ENCODE peak calls at places on chromosomes 12 and 14, in seven cellular contexts. S is tibial artery; U is CD8-positive, alpha-beta T cell; H is upper lobe of right lung; T is tibial nerve; A is psoas muscle; Y is effector memory CD4-positive, alpha-beta T cell. K is an unnamed sample.

GRCh38 chr12:3035171-3035570 is 42.0 kb upstream of the TSPAN9 start:
- DNase-seq in S (no peak), U (no peak), H (no peak), T (no peak), A (no peak), Y (no peak), K (no peak)

GRCh38 chr12:256958-257357 is 5.7 kb downstream of the SLC6A13 start:
- DNase-seq in S (no peak), U (no peak), H (no peak), T (no peak), A (no peak), Y (no peak), K (no peak)

GRCh38 chr14:100898465-100898864 is 5.1 kb downstream of the RTL1 start:
- DNase-seq in S (no peak), U (no peak), H (peak), T (no peak), A (no peak), Y (no peak), K (no peak)

GRCh38 chr12:4109826-4110225 is 163.7 kb upstream of the CCND2 start:
- DNase-seq in S (no peak), U (no peak), H (peak), T (no peak), A (no peak), Y (no peak), K (no peak)

GRCh38 chr12:52027085-52027843 is 20.5 kb downstream of the TAMALIN start:
- DNase-seq in S (no peak), U (no peak), H (no peak), T (no peak), A (peak), Y (no peak), K (no peak)

GRCh38 chr14:73815849-73816816 is 35.5 kb upstream of the PTGR2 start:
- DNase-seq in S (no peak), U (no peak), H (no peak), T (no peak), A (no peak), Y (no peak), K (no peak)

GRCh38 chr14:34228663-34229001 is 233.4 kb downstream of the SPTSSA start:
- DNase-seq in S (no peak), U (no peak), H (no peak), T (no peak), A (no peak), Y (no peak), K (no peak)

GRCh38 chr14:50669441-50669986 is 1.4 kb upstream of the SAV1 start:
- DNase-seq in S (no peak), U (no peak), H (no peak), T (no peak), A (no peak), Y (no peak), K (no peak)

GRCh38 chr14:22387776-22388241 is 201.2 kb downstream of the DAD1 start:
- DNase-seq in S (no peak), U (no peak), H (no peak), T (no peak), A (no peak), Y (no peak), K (no peak)

GRCh38 chr12:75960086-75960910 is 71.3 kb downstream of the PHLDA1 start:
- DNase-seq in S (no peak), U (no peak), H (no peak), T (no peak), A (no peak), Y (no peak), K (no peak)

GRCh38 chr12:110917467-110917866 is 2.9 kb downstream of the MYL2 start:
- DNase-seq in S (no peak), U (no peak), H (no peak), T (no peak), A (no peak), Y (no peak), K (peak)

GRCh38 chr12:132508860-132509732 is 19.1 kb downstream of the FBRSL1 start:
- DNase-seq in S (no peak), U (no peak), H (no peak), T (no peak), A (no peak), Y (no peak), K (no peak)

GRCh38 chr14:22713631-22713950 is 52.9 kb upstream of the OXA1L start:
- DNase-seq in S (no peak), U (no peak), H (no peak), T (no peak), A (no peak), Y (no peak), K (no peak)

GRCh38 chr12:108907861-108908302 is 28.0 kb downstream of the DAO start:
- DNase-seq in S (peak), U (no peak), H (no peak), T (no peak), A (no peak), Y (no peak), K (peak)

GRCh38 chr14:105859717-105860614 is 333.6 kb downstream of the TMEM121 start:
- DNase-seq in S (peak), U (no peak), H (peak), T (no peak), A (no peak), Y (peak), K (peak)

GRCh38 chr14:99740411-99740810 is 52.8 kb upstream of the EML1 start:
- DNase-seq in S (no peak), U (no peak), H (no peak), T (no peak), A (no peak), Y (no peak), K (no peak)

GRCh38 chr12:91781114-91781513 is 364.5 kb downstream of the BTG1 start:
- DNase-seq in S (no peak), U (no peak), H (no peak), T (no peak), A (no peak), Y (no peak), K (no peak)

GRCh38 chr12:57546438-57547365 is at the start of gene DCTN2:
- DNase-seq in S (peak), U (peak), H (peak), T (peak), A (peak), Y (peak), K (no peak)

GRCh38 chr12:78871566-78871965 is 7.0 kb downstream of the SYT1 start:
- DNase-seq in S (no peak), U (no peak), H (no peak), T (no peak), A (no peak), Y (no peak), K (no peak)

GRCh38 chr14:56463491-56463890 is 116.1 kb upstream of the TMEM260 start:
- DNase-seq in S (no peak), U (no peak), H (no peak), T (no peak), A (no peak), Y (no peak), K (no peak)

GRCh38 chr12:116366824-116367223 is 89.3 kb upstream of the MED13L start:
- DNase-seq in S (no peak), U (no peak), H (no peak), T (no peak), A (no peak), Y (no peak), K (no peak)
- H3K27ac ChIP-seq in S (no peak), U (no peak), H (peak), T (no peak), A (no peak), Y (no peak), K (no peak)

GRCh38 chr12:50164963-50165362 is 2.2 kb downstream of the CERS5 start:
- DNase-seq in S (no peak), U (no peak), H (no peak), T (no peak), A (no peak), Y (no peak), K (no peak)

GRCh38 chr12:50157259-50157658 is 9.9 kb downstream of the CERS5 start:
- DNase-seq in S (no peak), U (no peak), H (no peak), T (no peak), A (no peak), Y (no peak), K (no peak)

GRCh38 chr12:50162225-50162624 is 4.9 kb downstream of the CERS5 start:
- DNase-seq in S (no peak), U (no peak), H (no peak), T (no peak), A (no peak), Y (no peak), K (no peak)

GRCh38 chr12:50156641-50157040 is 10.5 kb downstream of the CERS5 start:
- DNase-seq in S (no peak), U (no peak), H (no peak), T (no peak), A (no peak), Y (no peak), K (no peak)

GRCh38 chr12:50160643-50161042 is 6.5 kb downstream of the CERS5 start:
- DNase-seq in S (no peak), U (no peak), H (no peak), T (no peak), A (no peak), Y (no peak), K (no peak)
- H3K4me3 ChIP-seq in S (no peak), U (no peak), H (no peak), T (no peak), A (no peak), Y (no peak), K (no peak)

DNA sequence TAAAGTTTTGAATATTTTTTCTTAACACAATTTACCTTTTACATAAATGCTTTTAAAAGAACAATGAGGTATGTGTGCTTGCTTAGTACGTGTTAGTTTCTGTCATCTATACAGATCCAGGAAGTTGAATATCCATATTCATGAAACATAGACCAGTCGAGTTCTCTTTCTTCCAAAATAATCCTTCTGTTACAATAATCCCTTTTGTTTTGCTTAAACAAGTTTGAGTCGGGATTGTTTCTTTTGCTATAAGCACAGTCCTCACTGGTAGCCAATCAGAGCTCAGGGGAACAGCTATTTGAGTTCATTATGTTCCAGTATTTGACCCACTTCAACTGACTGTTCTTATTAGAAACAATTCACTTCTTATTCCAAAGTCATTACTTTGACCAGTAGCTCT is 214.7 kb upstream of the FLRT2 start:
- DNase-seq in S (no peak), U (no peak), H (no peak), T (no peak), A (no peak), Y (no peak), K (no peak)
- H3K27ac ChIP-seq in S (no peak), U (no peak), H (no peak), T (no peak), A (no peak), Y (no peak), K (peak)

GRCh38 chr14:69848156-69848555 is 31.1 kb upstream of the SMOC1 start:
- DNase-seq in S (no peak), U (no peak), H (no peak), T (no peak), A (no peak), Y (no peak), K (no peak)

GRCh38 chr14:69852897-69853296 is 26.3 kb upstream of the SMOC1 start:
- DNase-seq in S (no peak), U (no peak), H (no peak), T (no peak), A (no peak), Y (no peak), K (no peak)

GRCh38 chr14:69848903-69849391 is 30.3 kb upstream of the SMOC1 start:
- DNase-seq in S (no peak), U (no peak), H (no peak), T (no peak), A (no peak), Y (no peak), K (no peak)

GRCh38 chr14:69850736-69851112 is 28.5 kb upstream of the SMOC1 start:
- DNase-seq in S (no peak), U (no peak), H (no peak), T (no peak), A (no peak), Y (no peak), K (no peak)

GRCh38 chr14:69850086-69850735 is 29.0 kb upstream of the SMOC1 start:
- DNase-seq in S (no peak), U (no peak), H (no peak), T (no peak), A (peak), Y (no peak), K (no peak)
- H3K4me3 ChIP-seq in S (peak), U (no peak), H (no peak), T (no peak), A (peak), Y (no peak), K (no peak)

GRCh38 chr14:67532606-67532997 is 488 bp upstream of the PLEKHH1 start:
- DNase-seq in S (no peak), U (no peak), H (no peak), T (no peak), A (no peak), Y (no peak), K (no peak)
- H3K27ac ChIP-seq in S (peak), U (no peak), H (peak), T (peak), A (peak), Y (no peak), K (no peak)

GRCh38 chr12:94173660-94174265 is 25.4 kb downstream of the PLXNC1 start:
- DNase-seq in S (no peak), U (no peak), H (no peak), T (no peak), A (no peak), Y (no peak), K (no peak)

GRCh38 chr12:94171595-94171930 is 23.2 kb downstream of the PLXNC1 start:
- DNase-seq in S (no peak), U (no peak), H (no peak), T (no peak), A (no peak), Y (no peak), K (no peak)

GRCh38 chr12:94172031-94172430 is 23.7 kb downstream of the PLXNC1 start:
- DNase-seq in S (no peak), U (no peak), H (no peak), T (no peak), A (no peak), Y (no peak), K (no peak)

GRCh38 chr12:94174576-94174975 is 26.2 kb downstream of the PLXNC1 start:
- DNase-seq in S (no peak), U (no peak), H (no peak), T (no peak), A (no peak), Y (no peak), K (no peak)

GRCh38 chr12:94172973-94173372 is 24.6 kb downstream of the PLXNC1 start:
- DNase-seq in S (peak), U (no peak), H (no peak), T (no peak), A (no peak), Y (no peak), K (no peak)
- H3K4me3 ChIP-seq in S (no peak), U (no peak), H (no peak), T (no peak), A (no peak), Y (no peak), K (no peak)

DNA sequence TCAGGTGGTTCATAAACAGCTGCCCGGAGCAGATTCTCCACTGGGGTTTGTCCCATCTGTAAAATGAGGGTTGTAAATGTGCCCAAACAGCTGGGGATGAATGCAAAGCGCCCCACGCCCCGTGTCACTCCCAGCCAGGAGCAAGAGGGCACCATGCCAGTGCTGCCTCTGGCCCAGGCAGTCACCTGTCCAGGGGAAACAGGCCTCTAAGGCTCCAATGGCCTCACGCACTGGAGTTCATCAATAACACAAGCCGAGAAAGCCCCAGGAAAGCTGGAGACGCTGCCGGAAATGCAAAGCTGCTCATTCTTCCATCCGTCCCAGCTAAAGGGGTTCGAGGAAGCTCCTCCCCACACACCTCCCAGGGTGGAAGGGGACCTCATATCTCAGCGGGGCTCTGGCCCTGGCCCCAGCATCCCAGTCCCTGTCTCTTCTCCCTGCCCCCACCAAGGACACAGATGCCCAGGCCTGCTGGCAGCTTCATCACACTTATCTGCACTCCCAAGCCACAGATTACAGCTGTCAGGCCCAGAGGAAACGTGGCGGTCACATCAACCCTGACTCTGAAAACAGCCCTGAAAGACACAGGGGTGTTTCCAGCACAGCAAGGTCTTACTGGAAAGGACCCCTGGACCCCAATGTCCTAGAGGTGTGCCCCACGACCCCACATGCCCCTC is 21.5 kb downstream of the SCARB1 start:
- DNase-seq in S (no peak), U (no peak), H (no peak), T (no peak), A (no peak), Y (no peak), K (no peak)
- H3K27ac ChIP-seq in S (no peak), U (no peak), H (peak), T (peak), A (no peak), Y (no peak), K (no peak)

GRCh38 chr12:60144395-60144794 is 548.6 kb downstream of the SLC16A7 start:
- DNase-seq in S (no peak), U (no peak), H (no peak), T (no peak), A (no peak), Y (no peak), K (no peak)
- H3K4me3 ChIP-seq in S (no peak), U (no peak), H (no peak), T (no peak), A (no peak), Y (no peak), K (no peak)

GRCh38 chr12:121800694-121801600 is 2.9 kb upstream of the SETD1B start:
- DNase-seq in S (peak), U (no peak), H (peak), T (peak), A (peak), Y (no peak), K (peak)
- H3K27ac ChIP-seq in S (peak), U (peak), H (peak), T (peak), A (peak), Y (peak), K (peak)

DNA sequence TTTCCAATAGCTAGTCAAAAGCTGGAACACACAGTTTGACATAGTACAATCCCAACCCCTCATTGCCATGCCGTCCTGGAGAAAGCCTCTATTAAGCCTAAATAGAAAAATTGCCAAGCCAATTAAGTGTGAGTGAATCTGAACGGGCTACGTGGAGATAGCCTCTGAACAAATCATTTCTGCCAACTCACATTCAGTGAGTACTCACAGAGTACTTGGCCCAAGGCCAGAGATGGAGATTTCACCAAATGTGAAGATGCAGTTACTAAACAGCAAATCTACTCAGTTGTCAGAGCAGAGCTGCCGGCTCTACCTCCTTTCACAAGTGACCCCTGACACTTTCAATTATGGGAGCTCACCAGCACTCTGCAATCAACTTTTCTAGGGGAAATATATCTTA is 350.0 kb downstream of the GALC start:
- DNase-seq in S (peak), U (no peak), H (no peak), T (no peak), A (no peak), Y (no peak), K (no peak)
- H3K4me3 ChIP-seq in S (no peak), U (no peak), H (no peak), T (no peak), A (no peak), Y (no peak), K (no peak)